ENCODE peak calls at places on chromosomes 12 and 14, in seven cellular contexts. C is CD8-positive, alpha-beta T cell; W is HCT116; J is brain microvascular endothelial cell; B is heart left ventricle; K is tibial nerve; F is GM06990. T is an unnamed sample.

GRCh38 chr14:34325493-34325892 is 136.5 kb downstream of the SPTSSA start:
- DNase-seq in F (no peak), C (no peak), B (no peak), J (no peak), K (no peak), W (no peak), T (no peak)

GRCh38 chr12:61213646-61214045 is 1046.6 kb upstream of the USP15 start:
- DNase-seq in W (no peak), B (no peak), K (no peak), J (no peak), C (no peak), F (no peak), T (no peak)

GRCh38 chr14:56271988-56272387 is 153.8 kb downstream of the PELI2 start:
- DNase-seq in J (peak; percentile 71), C (no peak), K (no peak), W (no peak), B (no peak), F (no peak), T (no peak)

GRCh38 chr12:5614206-5614605 is 182.3 kb downstream of the NTF3 start:
- DNase-seq in J (no peak), F (no peak), K (no peak), C (no peak), W (no peak), B (no peak), T (no peak)

GRCh38 chr12:54608156-54608555 is 19.7 kb upstream of the PPP1R1A start:
- DNase-seq in K (no peak), B (no peak), J (no peak), C (no peak), W (no peak), F (no peak), T (no peak)

GRCh38 chr12:34292736-34293625 is 270.7 kb downstream of the ALG10 start:
- DNase-seq in B (no peak), F (no peak), J (no peak), C (no peak), W (no peak), K (no peak), T (no peak)

GRCh38 chr14:29637406-29637805 is 290.2 kb downstream of the PRKD1 start:
- DNase-seq in K (peak; percentile 61), F (no peak), B (peak; percentile 69), J (peak; percentile 58), W (no peak), C (no peak), T (peak; percentile 88)

GRCh38 chr12:6372403-6373003 is 2.9 kb downstream of the SCNN1A start:
- DNase-seq in K (no peak), B (no peak), W (peak; percentile 90), J (peak; percentile 57), C (no peak), F (no peak), T (peak; percentile 67)

GRCh38 chr14:56892959-56893358 is 82.7 kb upstream of the OTX2 start:
- DNase-seq in C (no peak), K (no peak), W (no peak), B (no peak), J (no peak), F (no peak), T (no peak)

GRCh38 chr12:79069009-79069408 is 204.4 kb downstream of the SYT1 start:
- DNase-seq in K (no peak), J (no peak), F (peak; percentile 8), C (no peak), W (no peak), B (no peak), T (no peak)

GRCh38 chr14:61644834-61645233 is 50.5 kb upstream of the HIF1A start:
- DNase-seq in J (no peak), C (no peak), K (no peak), F (no peak), W (no peak), B (no peak), T (no peak)

GRCh38 chr12:57473886-57474285 is 5.8 kb downstream of the ARHGAP9 start:
- DNase-seq in C (no peak), K (no peak), F (no peak), W (no peak), B (no peak), J (no peak), T (no peak)

GRCh38 chr12:44817687-44818086 is 58.4 kb downstream of the NELL2 start:
- DNase-seq in C (no peak), J (no peak), W (no peak), K (no peak), B (no peak), F (no peak), T (no peak)

GRCh38 chr12:119940881-119941280 is 48.2 kb upstream of the BICDL1 start:
- DNase-seq in C (no peak), B (no peak), F (no peak), J (peak; percentile 63), W (peak; percentile 68), K (no peak), T (no peak)

GRCh38 chr14:100020623-100021022 is 44.6 kb upstream of the EVL start:
- DNase-seq in F (no peak), C (no peak), J (no peak), B (no peak), K (no peak), W (no peak), T (no peak)

GRCh38 chr14:91963465-91963864 is 16.0 kb upstream of the FBLN5 start:
- DNase-seq in J (peak; percentile 40), W (no peak), F (no peak), B (no peak), C (no peak), K (no peak), T (no peak)

GRCh38 chr12:12172106-12172511 is 94.7 kb downstream of the LRP6 start:
- DNase-seq in W (no peak), B (no peak), J (peak; percentile 5), F (peak; percentile 70), C (no peak), K (no peak), T (peak; percentile 32)

GRCh38 chr12:122855071-122855829 is 20.0 kb downstream of the HIP1R start:
- DNase-seq in W (no peak), C (no peak), J (no peak), K (no peak), F (no peak), B (no peak), T (no peak)

GRCh38 chr14:67883717-67884116 is 64.1 kb downstream of the RAD51B start:
- DNase-seq in J (no peak), W (no peak), C (no peak), K (no peak), F (no peak), B (no peak), T (no peak)

GRCh38 chr12:51819851-51820720 is 28.4 kb downstream of the FIGNL2 start:
- DNase-seq in W (no peak), K (no peak), J (no peak), C (no peak), F (no peak), B (no peak), T (peak; percentile 63)

GRCh38 chr12:25713264-25713663 is 160.2 kb upstream of the LMNTD1 start:
- DNase-seq in J (no peak), B (no peak), W (no peak), F (peak; percentile 34), C (no peak), K (no peak), T (no peak)

GRCh38 chr14:100710391-100711116 is 16.1 kb upstream of the DLK1 start:
- DNase-seq in K (no peak), B (no peak), W (no peak), C (no peak), F (no peak), J (no peak), T (no peak)

GRCh38 chr14:76720382-76720813 is 40.9 kb upstream of the VASH1 start:
- DNase-seq in W (no peak), C (no peak), F (peak; percentile 61), K (no peak), B (peak; percentile 91), J (no peak), T (no peak)

GRCh38 chr12:132576701-132577100 is 33.7 kb downstream of the LRCOL1 start:
- DNase-seq in J (no peak), W (no peak), K (no peak), F (no peak), C (no peak), B (no peak), T (no peak)

GRCh38 chr14:65290830-65291229 is 121.7 kb upstream of the FUT8 start:
- DNase-seq in B (no peak), K (no peak), F (no peak), C (no peak), W (peak; percentile 93), J (peak; percentile 92), T (no peak)

GRCh38 chr12:49332891-49333371 is 4.1 kb downstream of the C1QL4 start:
- DNase-seq in J (no peak), K (no peak), C (no peak), F (no peak), B (no peak), W (no peak), T (no peak)
- H3K4me3 ChIP-seq in J (peak overlapping the region; percentile 12), K (no peak overlapping the region), C (no peak overlapping the region), F (no peak overlapping the region), B (no peak overlapping the region), W (no peak overlapping the region), T (no peak overlapping the region)

GRCh38 chr12:64236549-64236948 is 14.5 kb upstream of the KICS2 start:
- DNase-seq in F (no peak), B (no peak), K (no peak), J (peak; percentile 6), C (no peak), W (peak; percentile 10), T (no peak)
- TF ChIP-seq CTCF in F (no peak), B (no peak), K (no peak), J (peak; percentile 47), C (no peak), W (peak; percentile 12), T (no peak)

DNA sequence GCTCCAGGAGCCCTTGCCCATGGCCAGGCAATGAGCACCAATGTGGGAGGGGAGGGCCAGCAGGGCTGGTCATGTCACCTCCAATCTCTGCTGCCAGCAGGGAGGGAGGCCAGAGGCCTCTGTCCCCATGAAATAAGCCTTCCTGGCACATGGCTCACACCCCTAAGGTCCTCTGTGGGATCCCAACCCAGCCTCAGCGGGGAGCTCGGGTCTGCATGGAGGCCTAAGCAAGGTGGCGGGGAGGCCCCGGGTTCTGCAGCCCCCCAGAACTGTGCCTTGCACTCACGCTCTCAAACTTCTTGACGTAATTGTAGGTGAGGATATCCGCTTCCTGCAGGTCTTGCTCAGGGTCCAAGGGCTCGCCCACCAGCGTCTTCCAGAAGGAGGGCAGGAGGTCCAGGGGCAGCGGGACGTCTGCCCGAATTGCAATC is 41.7 kb downstream of the TRAFD1 start:
- DNase-seq in B (no peak), C (no peak), K (no peak), F (no peak), J (no peak), W (no peak), T (no peak)
- H3K36me3 ChIP-seq in B (peaks cover 11% of the 10 kb centered on the region), C (no peaks in the 10 kb centered on the region), K (no peaks in the 10 kb centered on the region), F (peaks cover 36% of the 10 kb centered on the region), J (peaks cover 6% of the 10 kb centered on the region), W (no peaks in the 10 kb centered on the region), T (peaks cover 2% of the 10 kb centered on the region)

DNA sequence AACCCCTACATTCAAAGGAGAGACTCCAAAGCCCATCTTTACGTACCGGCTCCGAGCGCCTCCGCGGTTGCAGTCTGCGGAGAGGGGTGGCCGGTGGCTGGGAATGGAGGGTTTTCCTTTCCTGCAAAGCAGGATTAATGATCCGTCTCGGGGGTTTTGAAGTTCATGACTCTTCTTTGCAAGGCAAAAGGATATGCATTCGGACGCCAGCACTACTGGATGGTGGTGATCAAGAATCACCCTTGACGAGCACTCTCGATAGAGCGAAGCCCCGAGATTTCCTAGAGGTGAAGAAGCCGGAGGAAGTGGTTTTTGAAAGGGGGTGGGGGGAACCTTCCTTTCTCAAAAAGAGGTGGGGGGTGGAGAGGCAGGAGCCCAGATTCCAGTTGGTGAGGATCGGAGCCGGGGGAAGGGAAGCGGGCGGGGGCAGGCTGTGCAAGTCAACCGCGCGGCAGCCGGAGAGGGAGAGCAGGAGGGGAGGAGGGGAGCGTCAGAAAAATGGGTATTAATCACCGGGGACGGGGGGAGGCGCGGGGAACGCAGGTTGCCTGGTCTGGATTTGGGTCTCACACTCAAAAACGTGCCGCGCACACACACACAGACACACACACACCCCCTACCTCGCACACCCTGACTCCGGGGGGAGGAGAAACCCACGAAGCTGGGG is at the start of gene GRIN2B:
- DNase-seq in F (peak; percentile 8), W (peak; percentile 2), K (no peak), B (no peak), J (no peak), C (no peak), T (no peak)
- H3K4me3 ChIP-seq in F (no peak within 1 kb of the TSS), W (peak within 1 kb of the TSS; percentile 73), K (peak within 1 kb of the TSS; percentile 27), B (peak within 1 kb of the TSS; percentile 24), J (no peak within 1 kb of the TSS), C (no peak within 1 kb of the TSS), T (no peak within 1 kb of the TSS)

T was measured in prostate gland.